ENCODE peak calls at places on chromosome 16, in five cellular contexts. One of them, this sample, is unnamed. For H3K4me1, the result is how much of the 10 kb centered on the place peaks cover.

GRCh38 chr16:4378202-4378666 is 6.6 kb downstream of the VASN start:
- DNase-seq in body of pancreas: no peak
- DNase-seq in heart left ventricle: no peak
- DNase-seq in ascending aorta: no peak
- DNase-seq in tibial artery: peak
- DNase-seq in this sample: no peak

GRCh38 chr16:59635674-59636073 is 901.6 kb upstream of the GOT2 start:
- DNase-seq in tibial artery: no peak
- DNase-seq in ascending aorta: no peak
- DNase-seq in heart left ventricle: no peak
- DNase-seq in body of pancreas: no peak
- DNase-seq in this sample: no peak

GRCh38 chr16:55444754-55445485 is 34.1 kb upstream of the MMP2 start:
- DNase-seq in tibial artery: peak
- DNase-seq in body of pancreas: no peak
- DNase-seq in heart left ventricle: peak
- DNase-seq in ascending aorta: peak
- DNase-seq in this sample: no peak

GRCh38 chr16:81748476-81749198 is 30.5 kb upstream of the PLCG2 start:
- DNase-seq in tibial artery: no peak
- DNase-seq in body of pancreas: no peak
- DNase-seq in heart left ventricle: no peak
- DNase-seq in ascending aorta: no peak
- DNase-seq in this sample: no peak

GRCh38 chr16:28918698-28919097 is 6.3 kb downstream of the RABEP2 start:
- DNase-seq in tibial artery: no peak
- DNase-seq in heart left ventricle: no peak
- DNase-seq in body of pancreas: no peak
- DNase-seq in ascending aorta: no peak
- DNase-seq in this sample: no peak

GRCh38 chr16:27649021-27649420 is 99.1 kb downstream of the KATNIP start:
- DNase-seq in body of pancreas: no peak
- DNase-seq in ascending aorta: no peak
- DNase-seq in tibial artery: no peak
- DNase-seq in heart left ventricle: no peak
- DNase-seq in this sample: no peak

GRCh38 chr16:31869511-31870201 is 4.0 kb upstream of the ZNF267 start:
- DNase-seq in heart left ventricle: peak
- DNase-seq in ascending aorta: peak
- DNase-seq in tibial artery: peak
- DNase-seq in body of pancreas: no peak
- DNase-seq in this sample: peak

GRCh38 chr16:72946474-72947194 is 101.3 kb downstream of the ZFHX3 start:
- DNase-seq in tibial artery: peak
- DNase-seq in heart left ventricle: peak
- DNase-seq in body of pancreas: peak
- DNase-seq in ascending aorta: no peak
- DNase-seq in this sample: peak

GRCh38 chr16:22786691-22787090 is 27.3 kb upstream of the HS3ST2 start:
- DNase-seq in ascending aorta: no peak
- DNase-seq in tibial artery: no peak
- DNase-seq in body of pancreas: no peak
- DNase-seq in heart left ventricle: no peak
- DNase-seq in this sample: no peak

GRCh38 chr16:31301708-31302400 is 42.1 kb downstream of the ITGAM start:
- DNase-seq in heart left ventricle: no peak
- DNase-seq in body of pancreas: no peak
- DNase-seq in ascending aorta: no peak
- DNase-seq in tibial artery: peak
- DNase-seq in this sample: peak

GRCh38 chr16:49473773-49474172 is 100.2 kb downstream of the C16orf78 start:
- DNase-seq in ascending aorta: no peak
- DNase-seq in body of pancreas: no peak
- DNase-seq in tibial artery: peak
- DNase-seq in heart left ventricle: no peak
- DNase-seq in this sample: no peak

GRCh38 chr16:64615647-64616280 is 506.1 kb downstream of the CDH11 start:
- DNase-seq in tibial artery: no peak
- DNase-seq in ascending aorta: no peak
- DNase-seq in body of pancreas: no peak
- DNase-seq in heart left ventricle: peak
- DNase-seq in this sample: peak

GRCh38 chr16:12321363-12321762 is 344.8 kb downstream of the SNX29 start:
- DNase-seq in ascending aorta: no peak
- DNase-seq in heart left ventricle: no peak
- DNase-seq in tibial artery: no peak
- DNase-seq in body of pancreas: no peak
- DNase-seq in this sample: no peak

GRCh38 chr16:87363771-87364476 is 19.7 kb downstream of the FBXO31 start:
- DNase-seq in ascending aorta: no peak
- DNase-seq in heart left ventricle: peak
- DNase-seq in tibial artery: no peak
- DNase-seq in body of pancreas: peak
- DNase-seq in this sample: no peak

GRCh38 chr16:76346210-76346609 is 69.0 kb downstream of the CNTNAP4 start:
- DNase-seq in ascending aorta: no peak
- DNase-seq in heart left ventricle: no peak
- DNase-seq in body of pancreas: no peak
- DNase-seq in tibial artery: no peak
- DNase-seq in this sample: no peak

GRCh38 chr16:58499615-58500328 is at the start of gene NDRG4:
- DNase-seq in ascending aorta: no peak
- DNase-seq in tibial artery: no peak
- DNase-seq in body of pancreas: peak
- DNase-seq in heart left ventricle: peak
- DNase-seq in this sample: peak

GRCh38 chr16:67460961-67461360 is 20.0 kb downstream of the ATP6V0D1 start:
- DNase-seq in body of pancreas: no peak
- DNase-seq in heart left ventricle: no peak
- DNase-seq in ascending aorta: no peak
- DNase-seq in tibial artery: no peak
- DNase-seq in this sample: no peak

GRCh38 chr16:67459066-67459857 is 21.7 kb downstream of the ATP6V0D1 start:
- DNase-seq in tibial artery: no peak
- DNase-seq in heart left ventricle: peak
- DNase-seq in body of pancreas: peak
- DNase-seq in ascending aorta: no peak
- DNase-seq in this sample: no peak

GRCh38 chr16:67459858-67460144 is 21.2 kb downstream of the ATP6V0D1 start:
- DNase-seq in heart left ventricle: no peak
- DNase-seq in ascending aorta: no peak
- DNase-seq in body of pancreas: no peak
- DNase-seq in tibial artery: no peak
- DNase-seq in this sample: no peak

GRCh38 chr16:67461600-67462278 is 19.2 kb downstream of the ATP6V0D1 start:
- DNase-seq in tibial artery: no peak
- DNase-seq in ascending aorta: no peak
- DNase-seq in body of pancreas: peak
- DNase-seq in heart left ventricle: no peak
- DNase-seq in this sample: no peak

GRCh38 chr16:67460168-67460567 is 20.8 kb downstream of the ATP6V0D1 start:
- DNase-seq in body of pancreas: no peak
- DNase-seq in heart left ventricle: no peak
- DNase-seq in tibial artery: no peak
- DNase-seq in ascending aorta: no peak
- DNase-seq in this sample: no peak
- H3K4me1 ChIP-seq in body of pancreas: half or more
- H3K4me1 ChIP-seq in heart left ventricle: half or more
- H3K4me1 ChIP-seq in tibial artery: half or more
- H3K4me1 ChIP-seq in ascending aorta: under half
- H3K4me1 ChIP-seq in this sample: under half

GRCh38 chr16:61471737-61472136 is 564.5 kb downstream of the CDH8 start:
- DNase-seq in tibial artery: no peak
- DNase-seq in heart left ventricle: no peak
- DNase-seq in ascending aorta: no peak
- DNase-seq in body of pancreas: no peak
- DNase-seq in this sample: no peak
- TF ChIP-seq CTCF in tibial artery: no peak
- TF ChIP-seq CTCF in heart left ventricle: no peak
- TF ChIP-seq CTCF in ascending aorta: no peak
- TF ChIP-seq CTCF in body of pancreas: no peak
- TF ChIP-seq CTCF in this sample: no peak

DNA sequence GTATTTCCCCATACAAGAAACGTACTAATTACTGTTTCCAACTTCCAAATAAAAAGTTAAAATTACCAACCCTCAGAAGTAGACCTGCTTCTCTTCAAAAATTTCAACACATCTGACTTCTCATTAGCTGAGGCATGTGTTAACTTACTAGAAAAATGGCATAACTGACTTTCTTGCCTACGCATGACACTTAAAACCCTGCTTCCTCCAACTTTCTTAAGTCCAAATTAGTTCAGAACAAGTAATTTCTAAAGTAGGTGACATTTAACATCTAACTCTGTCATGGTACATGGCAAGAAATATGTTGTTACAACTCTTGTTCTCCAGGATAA is 6.7 kb downstream of the USP7 start:
- DNase-seq in body of pancreas: no peak
- DNase-seq in heart left ventricle: no peak
- DNase-seq in ascending aorta: no peak
- DNase-seq in tibial artery: no peak
- DNase-seq in this sample: no peak
- H3K4me1 ChIP-seq in body of pancreas: half or more
- H3K4me1 ChIP-seq in heart left ventricle: half or more
- H3K4me1 ChIP-seq in ascending aorta: under half
- H3K4me1 ChIP-seq in tibial artery: half or more
- H3K4me1 ChIP-seq in this sample: under half

GRCh38 chr16:85010931-85011845 is at the start of gene ZDHHC7:
- DNase-seq in body of pancreas: peak
- DNase-seq in heart left ventricle: peak
- DNase-seq in ascending aorta: peak
- DNase-seq in tibial artery: peak
- DNase-seq in this sample: peak
- TF ChIP-seq CTCF in body of pancreas: peak
- TF ChIP-seq CTCF in heart left ventricle: no peak
- TF ChIP-seq CTCF in ascending aorta: no peak
- TF ChIP-seq CTCF in tibial artery: no peak
- TF ChIP-seq CTCF in this sample: no peak

This sample was measured in fibroblast of lung.